ENCODE peak calls at places on chromosomes 2 and 18, in five cellular contexts. I is endodermal cell; Y is breast epithelium; Q is ovary; U is CD4-positive, CD25-positive, alpha-beta regulatory T cell. Z is an unnamed sample. For H3K4me1 and H3K27me3, the result is how much of the 10 kb centered on the place peaks cover.

GRCh38 chr2:183248866-183249567 is 124.8 kb downstream of the NUP35 start:
- DNase-seq in I (no peak), Y (no peak), Q (no peak), U (no peak), Z (no peak)

GRCh38 chr2:47534179-47534919 is 131.4 kb downstream of the MSH2 start:
- DNase-seq in I (peak), Y (no peak), Q (peak), U (no peak), Z (peak)

GRCh38 chr2:47089083-47089464 is 66.0 kb downstream of the STPG4 start:
- DNase-seq in I (no peak), Y (no peak), Q (no peak), U (no peak), Z (peak)

GRCh38 chr2:222753251-222753824 is 81.9 kb downstream of the MOGAT1 start:
- DNase-seq in I (no peak), Y (no peak), Q (no peak), U (no peak), Z (peak)

GRCh38 chr2:74373985-74374384 is 6.1 kb downstream of the DCTN1 start:
- DNase-seq in I (peak), Y (no peak), Q (no peak), U (no peak), Z (no peak)

GRCh38 chr2:197711576-197711975 is 6.4 kb downstream of the MARS2 start:
- DNase-seq in I (no peak), Y (no peak), Q (no peak), U (no peak), Z (no peak)

GRCh38 chr2:26883971-26884370 is 36.0 kb downstream of the DPYSL5 start:
- DNase-seq in I (no peak), Y (no peak), Q (no peak), U (no peak), Z (no peak)

GRCh38 chr18:21703241-21703820 is 1.2 kb downstream of the ABHD3 start:
- DNase-seq in I (peak), Y (no peak), Q (no peak), U (no peak), Z (no peak)

DNA sequence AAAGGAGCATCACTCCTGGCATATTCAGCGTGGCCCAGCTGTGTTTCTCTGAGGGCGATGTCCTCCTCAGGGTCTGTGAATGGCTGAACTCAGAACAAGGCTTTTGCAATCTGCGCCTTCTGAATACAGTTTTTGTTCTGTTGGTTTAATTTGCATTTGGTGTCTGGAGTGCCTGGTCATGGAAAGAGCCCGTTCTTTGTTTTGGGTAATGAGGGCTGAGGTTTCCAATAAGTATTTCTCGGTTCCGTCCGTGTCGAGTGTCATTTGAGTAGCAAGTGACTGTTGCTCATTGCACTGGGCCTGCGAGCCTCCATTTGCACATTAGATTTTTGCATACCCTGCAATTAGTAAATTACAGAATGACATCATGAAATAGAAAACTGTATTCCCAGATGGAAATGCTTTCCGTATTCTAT is 57.3 kb downstream of the NEDD4L start:
- DNase-seq in I (peak), Y (peak), Q (no peak), U (no peak), Z (no peak)
- H3K4me1 ChIP-seq in I (under half), Y (under half), Q (under half), U (under half), Z (under half)

GRCh38 chr2:176175729-176176074 is 12.8 kb upstream of the HOXD1 start:
- DNase-seq in I (peak), Y (no peak), Q (no peak), U (no peak), Z (no peak)

GRCh38 chr2:176174850-176175728 is 13.4 kb upstream of the HOXD1 start:
- DNase-seq in I (peak), Y (no peak), Q (peak), U (no peak), Z (no peak)

GRCh38 chr2:176174382-176174834 is 14.1 kb upstream of the HOXD1 start:
- DNase-seq in I (peak), Y (no peak), Q (peak), U (no peak), Z (no peak)

GRCh38 chr2:176177580-176178270 is 10.7 kb upstream of the HOXD1 start:
- DNase-seq in I (peak), Y (no peak), Q (peak), U (no peak), Z (no peak)

GRCh38 chr2:176176233-176176632 is 12.2 kb upstream of the HOXD1 start:
- DNase-seq in I (peak), Y (no peak), Q (no peak), U (no peak), Z (no peak)
- H3K27me3 ChIP-seq in I (half or more), Y (half or more), Q (under half), U (half or more), Z (under half)

GRCh38 chr2:101307503-101307902 is 998 bp downstream of the RNF149 start:
- DNase-seq in I (no peak), Y (no peak), Q (no peak), U (no peak), Z (no peak)
- H3K27ac ChIP-seq in I (no peak), Y (peak), Q (peak), U (peak), Z (peak)

DNA sequence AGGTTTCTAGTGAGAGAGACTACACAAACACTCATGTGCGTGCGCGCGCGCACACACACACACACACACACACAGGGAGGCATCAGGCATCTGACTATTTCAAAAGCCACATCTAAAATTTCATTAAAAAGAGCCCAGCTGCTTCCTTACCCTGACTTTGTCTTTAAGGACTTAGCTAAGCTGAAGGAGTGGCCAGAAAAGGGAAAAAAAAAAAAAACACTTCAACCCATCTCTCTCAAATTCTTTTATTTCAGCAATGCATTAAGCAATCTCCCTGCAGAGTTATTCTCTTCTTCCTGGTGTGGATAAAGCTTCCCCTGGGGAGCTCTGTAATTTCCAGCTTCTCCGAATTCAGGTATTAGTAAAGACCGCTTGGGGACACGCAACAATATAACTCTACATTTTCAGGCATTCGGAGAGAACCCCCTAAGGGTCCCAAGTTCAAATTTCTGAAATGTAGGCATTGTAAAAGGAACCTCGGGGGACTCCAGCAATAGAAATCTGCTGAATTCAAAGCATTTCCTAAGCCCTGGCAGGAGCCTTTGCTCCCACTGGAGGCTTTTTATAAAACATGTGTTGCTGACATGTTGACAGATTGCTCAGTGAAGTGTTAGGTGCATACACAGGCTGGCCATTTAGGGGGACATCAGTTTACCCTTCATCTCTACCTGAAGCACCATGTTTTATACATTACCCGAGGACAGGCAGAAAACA is 66.9 kb downstream of the ZNF521 start:
- DNase-seq in I (peak), Y (no peak), Q (peak), U (no peak), Z (peak)
- H3K4me1 ChIP-seq in I (under half), Y (under half), Q (under half), U (under half), Z (under half)

GRCh38 chr2:120261387-120262006 is 8.8 kb downstream of the RALB start:
- DNase-seq in I (no peak), Y (no peak), Q (no peak), U (no peak), Z (no peak)
- H3K27me3 ChIP-seq in I (under half), Y (under half), Q (under half), U (under half), Z (under half)

GRCh38 chr2:41706261-41706660 is 341.6 kb upstream of the PKDCC start:
- DNase-seq in I (no peak), Y (no peak), Q (no peak), U (no peak), Z (no peak)

GRCh38 chr2:41707790-41708451 is 339.9 kb upstream of the PKDCC start:
- DNase-seq in I (no peak), Y (no peak), Q (no peak), U (no peak), Z (no peak)

GRCh38 chr2:41710944-41711343 is 336.9 kb upstream of the PKDCC start:
- DNase-seq in I (no peak), Y (no peak), Q (no peak), U (no peak), Z (no peak)

GRCh38 chr2:41711736-41712135 is 336.1 kb upstream of the PKDCC start:
- DNase-seq in I (no peak), Y (no peak), Q (no peak), U (no peak), Z (no peak)

GRCh38 chr2:41709702-41710599 is 337.9 kb upstream of the PKDCC start:
- DNase-seq in I (no peak), Y (no peak), Q (no peak), U (no peak), Z (no peak)
- H3K27ac ChIP-seq in I (no peak), Y (no peak), Q (no peak), U (no peak), Z (no peak)

GRCh38 chr2:99641999-99642398 is 152.2 kb upstream of the REV1 start:
- DNase-seq in I (no peak), Y (no peak), Q (no peak), U (no peak), Z (no peak)
- H3K4me1 ChIP-seq in I (under half), Y (under half), Q (under half), U (under half), Z (under half)

DNA sequence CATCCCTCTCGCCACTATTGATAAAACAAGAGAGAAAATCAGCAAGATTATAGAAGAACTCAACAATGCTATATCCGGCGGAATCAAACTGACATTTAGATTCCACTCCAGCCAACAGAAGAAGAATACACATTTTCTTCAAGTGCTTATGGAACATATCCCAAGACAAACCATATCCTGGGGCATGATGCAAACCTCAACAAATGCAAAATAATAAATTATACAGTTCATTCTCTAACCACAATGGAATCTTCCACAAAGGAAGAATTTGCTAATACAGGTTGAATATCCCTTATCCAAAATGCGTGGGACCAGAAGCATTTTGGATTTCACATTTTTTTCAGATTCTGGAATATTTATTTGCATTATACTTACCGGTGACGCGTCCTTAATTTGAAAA is 51.4 kb upstream of the YPEL5 start:
- DNase-seq in I (no peak), Y (no peak), Q (no peak), U (no peak), Z (no peak)
- H3K27me3 ChIP-seq in I (under half), Y (under half), Q (under half), U (under half), Z (under half)